ENCODE peak calls at places on chromosome 12, in four cellular contexts. L, J, N and A are unnamed samples.
A peak's percentile ranks its signal among the peaks of the same experiment; 100 is the strongest.

GRCh38 chr12:4441355-4442330 is 4.0 kb downstream of the FGF6 start:
- DNase-seq in L (no peak), J (no peak), N (peak; percentile 90), A (no peak)

GRCh38 chr12:14576896-14577295 is 9.2 kb upstream of the PLBD1 start:
- DNase-seq in L (no peak), J (no peak), N (no peak), A (no peak)

GRCh38 chr12:86233126-86233525 is 23.1 kb downstream of the MGAT4C start:
- DNase-seq in L (no peak), J (peak; percentile 3), N (no peak), A (no peak)

GRCh38 chr12:79001404-79001803 is 136.8 kb downstream of the SYT1 start:
- DNase-seq in L (no peak), J (no peak), N (no peak), A (no peak)

GRCh38 chr12:108804361-108804949 is 52.9 kb downstream of the SSH1 start:
- DNase-seq in L (no peak), J (no peak), N (no peak), A (no peak)

GRCh38 chr12:68237068-68237467 is 11.5 kb upstream of the IL26 start:
- DNase-seq in L (no peak), J (no peak), N (no peak), A (no peak)

GRCh38 chr12:30257614-30258013 is 438.1 kb downstream of the IPO8 start:
- DNase-seq in L (no peak), J (no peak), N (no peak), A (no peak)

GRCh38 chr12:13834241-13834640 is 147.2 kb downstream of the GRIN2B start:
- DNase-seq in L (no peak), J (no peak), N (peak; percentile 47), A (no peak)

GRCh38 chr12:108779998-108780688 is 48.8 kb upstream of the CORO1C start:
- DNase-seq in L (no peak), J (no peak), N (no peak), A (no peak)

GRCh38 chr12:29306682-29307081 is 74.3 kb downstream of the ERGIC2 start:
- DNase-seq in L (no peak), J (no peak), N (no peak), A (no peak)

GRCh38 chr12:84355561-84355960 is 557.0 kb downstream of the SLC6A15 start:
- DNase-seq in L (no peak), J (no peak), N (no peak), A (no peak)

GRCh38 chr12:59268295-59268809 is 327.5 kb upstream of the SLC16A7 start:
- DNase-seq in L (no peak), J (no peak), N (no peak), A (no peak)

GRCh38 chr12:51186465-51186864 is 13.5 kb upstream of the TFCP2 start:
- DNase-seq in L (no peak), J (no peak), N (no peak), A (no peak)

GRCh38 chr12:2616763-2617162 is 178.0 kb upstream of the FKBP4 start:
- DNase-seq in L (no peak), J (no peak), N (no peak), A (no peak)
- H3K27ac ChIP-seq in L (no peak overlapping the region), J (no peak overlapping the region), N (no peak overlapping the region), A (no peak overlapping the region)

DNA sequence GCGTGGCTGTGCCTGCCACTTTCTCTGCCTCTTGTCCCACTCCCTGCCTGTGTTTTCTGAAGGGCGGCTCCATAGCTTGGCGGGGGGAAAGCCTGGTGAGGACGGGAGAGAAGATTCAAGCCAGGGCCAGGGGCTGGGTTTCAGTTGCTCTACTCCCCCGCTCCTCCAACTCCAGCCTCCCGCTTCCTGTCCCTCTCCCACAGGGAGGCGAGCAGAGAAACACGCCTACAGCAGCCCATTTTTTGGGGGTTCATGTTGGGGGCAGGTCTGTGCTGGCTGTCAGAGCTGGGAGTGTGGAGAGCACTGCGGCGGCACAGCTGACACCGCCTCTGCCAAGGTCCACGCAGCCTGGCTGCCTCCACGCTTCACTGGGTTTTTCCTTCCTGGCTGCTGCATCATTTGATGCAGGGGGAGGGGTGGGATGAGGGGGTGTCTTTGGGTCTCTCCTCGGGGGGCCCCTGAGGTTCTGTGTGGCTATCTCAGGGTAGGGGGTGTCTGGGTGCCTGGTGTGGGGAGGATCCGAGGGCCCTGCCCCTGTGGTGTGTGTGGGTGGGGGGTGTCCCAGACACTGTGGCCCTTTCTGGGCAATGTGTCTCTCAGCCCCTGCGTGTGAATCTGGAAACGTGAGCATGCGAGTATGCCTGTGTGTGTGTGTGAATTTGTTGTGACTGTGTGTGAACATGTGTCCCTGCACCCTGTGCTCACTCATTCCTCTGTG is 10.7 kb upstream of the KRT80 start:
- DNase-seq in L (no peak), J (no peak), N (no peak), A (peak; percentile 85)
- H3K4me1 ChIP-seq in L (peaks cover 26% of the 10 kb centered on the region), J (peaks cover 79% of the 10 kb centered on the region), N (peaks cover 18% of the 10 kb centered on the region), A (peaks cover 48% of the 10 kb centered on the region)

GRCh38 chr12:76284816-76285750 is 63.1 kb downstream of the BBS10 start:
- DNase-seq in L (no peak), J (no peak), N (no peak), A (no peak)

GRCh38 chr12:76277480-76277879 is 70.7 kb downstream of the BBS10 start:
- DNase-seq in L (no peak), J (no peak), N (no peak), A (no peak)

GRCh38 chr12:76288218-76288617 is 60.0 kb downstream of the BBS10 start:
- DNase-seq in L (no peak), J (no peak), N (no peak), A (no peak)

DNA sequence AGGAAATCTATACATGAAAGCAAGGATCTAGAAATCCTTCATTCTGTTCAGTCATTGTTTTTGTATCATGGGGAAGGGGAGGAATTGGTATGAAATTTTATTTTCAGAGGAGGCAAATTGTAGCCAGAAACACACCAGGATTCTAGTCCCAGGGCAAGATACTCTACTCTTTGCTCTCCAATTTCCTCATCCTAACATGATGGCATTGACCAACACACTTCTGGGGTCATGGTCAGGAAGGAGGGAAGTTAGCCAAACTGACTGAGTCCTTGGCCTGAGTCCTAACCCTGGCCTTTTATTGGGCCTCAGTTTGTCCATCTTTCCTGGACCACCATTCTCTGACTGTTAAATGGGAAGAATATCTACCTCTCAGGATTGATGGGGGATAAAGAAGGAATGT is 65.5 kb downstream of the BBS10 start:
- DNase-seq in L (no peak), J (no peak), N (no peak), A (no peak)
- TF ChIP-seq POLR2A in L (no peak), J (no peak), N (no peak), A (no peak)

GRCh38 chr12:6916426-6917200 is 2.2 kb downstream of the ENO2 start:
- DNase-seq in L (no peak), J (no peak), N (no peak), A (peak; percentile 92)

GRCh38 chr12:6914246-6914947 is at the start of gene ENO2:
- DNase-seq in L (peak; percentile 82), J (no peak), N (no peak), A (peak; percentile 76)

GRCh38 chr12:6917491-6918231 is 3.3 kb downstream of the ENO2 start:
- DNase-seq in L (no peak), J (no peak), N (no peak), A (no peak)

GRCh38 chr12:6915789-6916285 is 1.5 kb downstream of the ENO2 start:
- DNase-seq in L (no peak), J (no peak), N (no peak), A (no peak)

GRCh38 chr12:6915023-6915788 is 826 bp downstream of the ENO2 start:
- DNase-seq in L (no peak), J (no peak), N (no peak), A (peak; percentile 45)
- H3K27ac ChIP-seq in L (no peak overlapping the region), J (peak overlapping the region; percentile 53), N (peak overlapping the region; percentile 87), A (peak overlapping the region; percentile 50)

DNA sequence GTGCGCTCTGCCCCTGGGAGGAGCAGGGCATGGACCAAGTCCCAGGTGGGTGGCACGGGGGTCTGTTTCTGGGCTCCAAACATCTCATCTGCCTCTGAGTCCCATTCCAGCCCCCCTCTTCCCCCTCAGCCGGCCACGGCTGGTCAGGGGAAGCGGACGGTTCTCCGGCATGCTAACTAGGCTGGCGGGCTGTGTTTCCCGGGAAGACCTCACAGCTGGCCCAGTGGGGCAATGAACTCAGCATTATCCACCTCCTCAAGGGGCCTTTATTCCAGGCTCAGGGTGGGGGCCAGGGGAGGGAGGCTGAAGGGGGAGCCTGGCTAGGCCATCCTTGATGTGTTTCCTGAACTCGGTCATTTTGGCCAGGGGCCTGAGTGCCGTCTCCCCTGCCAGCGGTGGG is 7.7 kb downstream of the LRP1 start:
- DNase-seq in L (no peak), J (no peak), N (no peak), A (no peak)
- H3K4me1 ChIP-seq in L (peaks cover 81% of the 10 kb centered on the region), J (peaks cover 8% of the 10 kb centered on the region), N (peaks cover 84% of the 10 kb centered on the region), A (no peaks in the 10 kb centered on the region)